ENCODE peak calls at places on chromosomes 5 and 9, in four cellular contexts. Q is A172, V is heart left ventricle, S is mesenteric fat pad. J is an unnamed sample.
A peak's percentile ranks its signal among the peaks of the same experiment; 100 is the strongest.

GRCh38 chr9:84570482-84571154 is 98.9 kb upstream of the NTRK2 start:
- DNase-seq in S (no peak), V (no peak), Q (no peak), J (no peak)

GRCh38 chr5:55700745-55701144 is 11.4 kb downstream of the SLC38A9 start:
- DNase-seq in V (no peak), Q (no peak), S (no peak), J (no peak)

GRCh38 chr5:998975-999501 is 9.6 kb upstream of the NKD2 start:
- DNase-seq in S (peak; percentile 82), Q (no peak), V (no peak), J (no peak)

GRCh38 chr9:136372561-136373299 is 739 bp downstream of the CARD9 start:
- DNase-seq in Q (peak; percentile 75), V (peak; percentile 85), S (no peak), J (no peak)

GRCh38 chr5:177509361-177509951 is at the start of gene DOK3:
- DNase-seq in S (no peak), V (peak; percentile 80), Q (no peak), J (no peak)

GRCh38 chr5:135446615-135447014 is 533 bp downstream of the DCANP1 start:
- DNase-seq in V (peak; percentile 13), Q (no peak), S (peak; percentile 77), J (no peak)

GRCh38 chr9:21455320-21455719 is 15.1 kb downstream of the IFNA1 start:
- DNase-seq in Q (no peak), S (no peak), V (no peak), J (no peak)

GRCh38 chr5:33441241-33441844 is 578 bp downstream of the TARS1 start:
- DNase-seq in Q (peak; percentile 68), S (no peak), V (no peak), J (no peak)

GRCh38 chr5:73321757-73322452 is 126.7 kb downstream of the FOXD1 start:
- DNase-seq in V (no peak), Q (peak; percentile 99), S (no peak), J (no peak)

GRCh38 chr5:154797762-154798161 is 42.6 kb downstream of the LARP1 start:
- DNase-seq in V (no peak), Q (no peak), S (no peak), J (no peak)

GRCh38 chr5:26009742-26010141 is 1028.6 kb downstream of the CDH9 start:
- DNase-seq in S (no peak), V (no peak), Q (peak; percentile 56), J (no peak)

GRCh38 chr9:119556129-119556875 is 187.1 kb upstream of the BRINP1 start:
- DNase-seq in S (peak; percentile 92), V (peak; percentile 85), Q (peak; percentile 32), J (no peak)

GRCh38 chr9:123090198-123090896 is 56.9 kb downstream of the GPR21 start:
- DNase-seq in Q (peak; percentile 81), V (no peak), S (no peak), J (no peak)

GRCh38 chr5:66807743-66808142 is 211.6 kb downstream of the MAST4 start:
- DNase-seq in Q (peak; percentile 43), V (no peak), S (no peak), J (no peak)

GRCh38 chr9:133059623-133060022 is 2.2 kb upstream of the CEL start:
- DNase-seq in S (no peak), V (no peak), Q (no peak), J (no peak)

GRCh38 chr5:32098291-32098690 is 75.8 kb downstream of the GOLPH3 start:
- DNase-seq in Q (no peak), V (no peak), S (peak; percentile 60), J (no peak)

GRCh38 chr9:131411719-131412681 is 18.1 kb downstream of the PRRC2B start:
- DNase-seq in S (no peak), Q (no peak), V (no peak), J (no peak)

GRCh38 chr5:133821889-133822288 is 146.5 kb downstream of the C5orf15 start:
- DNase-seq in Q (no peak), V (no peak), S (no peak), J (no peak)

GRCh38 chr9:86350006-86350755 is 4.0 kb downstream of the TUT7 start:
- DNase-seq in S (no peak), V (no peak), Q (no peak), J (no peak)

GRCh38 chr9:33198163-33198562 is 31.0 kb upstream of the B4GALT1 start:
- DNase-seq in S (no peak), Q (no peak), V (peak; percentile 67), J (no peak)

GRCh38 chr5:78649220-78649700 is 688 bp upstream of the LHFPL2 start:
- DNase-seq in Q (peak; percentile 33), V (no peak), S (no peak), J (no peak)

GRCh38 chr5:76691470-76692273 is 24.3 kb upstream of the F2R start:
- DNase-seq in S (no peak), Q (peak; percentile 63), V (no peak), J (no peak)

GRCh38 chr9:108535526-108535925 is 320.3 kb downstream of the ACTL7B start:
- DNase-seq in Q (no peak), V (no peak), S (no peak), J (no peak)

GRCh38 chr5:68343421-68343826 is 127.9 kb downstream of the PIK3R1 start:
- DNase-seq in S (no peak), Q (peak; percentile 88), V (no peak), J (no peak)

GRCh38 chr5:111681414-111681790 is 75.6 kb downstream of the NREP start:
- DNase-seq in V (no peak), Q (no peak), S (no peak), J (no peak)

GRCh38 chr9:4108708-4109444 is 191.0 kb downstream of the GLIS3 start:
- DNase-seq in V (no peak), Q (no peak), S (no peak), J (no peak)

GRCh38 chr5:52648726-52649125 is 139.0 kb upstream of the ITGA1 start:
- DNase-seq in V (no peak), S (no peak), Q (no peak), J (no peak)

GRCh38 chr5:179405054-179405416 is 59.8 kb upstream of the ADAMTS2 start:
- DNase-seq in S (no peak), Q (no peak), V (no peak), J (no peak)

GRCh38 chr9:96500696-96501660 is 51.0 kb downstream of the HABP4 start:
- DNase-seq in S (no peak), Q (peak; percentile 8), V (no peak), J (no peak)

GRCh38 chr9:33993104-33993503 is 55.6 kb downstream of the UBAP2 start:
- DNase-seq in Q (no peak), S (no peak), V (no peak), J (no peak)

GRCh38 chr5:132747064-132747692 is at the start of gene CCNI2:
- DNase-seq in Q (no peak), S (no peak), V (peak; percentile 68), J (no peak)

GRCh38 chr9:95010431-95010838 is 283.9 kb downstream of the AOPEP start:
- DNase-seq in S (no peak), V (no peak), Q (no peak), J (no peak)

GRCh38 chr5:7815757-7816534 is 35.0 kb downstream of the CFAP90 start:
- DNase-seq in Q (peak; percentile 56), V (peak; percentile 88), S (no peak), J (no peak)

GRCh38 chr9:78399153-78399552 is 102.2 kb downstream of the PSAT1 start:
- DNase-seq in V (no peak), S (no peak), Q (no peak), J (no peak)